ENCODE peak calls at places on chromosome 11, in six cellular contexts. One of them, this sample, is unnamed.

GRCh38 chr11:64659417-64660144 is 63.4 kb downstream of the NRXN2 start:
- DNase-seq in ovary: no peak
- DNase-seq in neural progenitor cell: no peak
- DNase-seq in retinal pigment epithelial cell: no peak
- DNase-seq in HFF-Myc: peak; percentile 72
- DNase-seq in GM23338: no peak
- DNase-seq in this sample: peak; percentile 96

GRCh38 chr11:114172055-114172861 is 112.7 kb downstream of the ZBTB16 start:
- DNase-seq in ovary: no peak
- DNase-seq in neural progenitor cell: no peak
- DNase-seq in retinal pigment epithelial cell: no peak
- DNase-seq in HFF-Myc: no peak
- DNase-seq in GM23338: no peak
- DNase-seq in this sample: no peak

GRCh38 chr11:12179521-12179920 is 69.1 kb downstream of the MICAL2 start:
- DNase-seq in ovary: no peak
- DNase-seq in neural progenitor cell: no peak
- DNase-seq in retinal pigment epithelial cell: no peak
- DNase-seq in HFF-Myc: no peak
- DNase-seq in GM23338: no peak
- DNase-seq in this sample: peak; percentile 37

GRCh38 chr11:134019500-134019899 is 49.4 kb upstream of the JAM3 start:
- DNase-seq in ovary: no peak
- DNase-seq in neural progenitor cell: no peak
- DNase-seq in retinal pigment epithelial cell: no peak
- DNase-seq in HFF-Myc: no peak
- DNase-seq in GM23338: no peak
- DNase-seq in this sample: no peak

GRCh38 chr11:57459112-57460016 is 964 bp upstream of the RTN4RL2 start:
- DNase-seq in ovary: no peak
- DNase-seq in neural progenitor cell: peak; percentile 45
- DNase-seq in retinal pigment epithelial cell: no peak
- DNase-seq in HFF-Myc: no peak
- DNase-seq in GM23338: peak; percentile 58
- DNase-seq in this sample: no peak

GRCh38 chr11:38553033-38553432 is 1955.0 kb upstream of the RAG2 start:
- DNase-seq in ovary: no peak
- DNase-seq in neural progenitor cell: no peak
- DNase-seq in retinal pigment epithelial cell: no peak
- DNase-seq in HFF-Myc: no peak
- DNase-seq in GM23338: no peak
- DNase-seq in this sample: no peak

GRCh38 chr11:131534611-131535010 is 164.2 kb downstream of the NTM start:
- DNase-seq in ovary: no peak
- DNase-seq in neural progenitor cell: peak; percentile 73
- DNase-seq in retinal pigment epithelial cell: no peak
- DNase-seq in HFF-Myc: no peak
- DNase-seq in GM23338: no peak
- DNase-seq in this sample: no peak

GRCh38 chr11:72598901-72599300 is 75.3 kb downstream of the PDE2A start:
- DNase-seq in ovary: peak; percentile 47
- DNase-seq in neural progenitor cell: peak; percentile 85
- DNase-seq in retinal pigment epithelial cell: no peak
- DNase-seq in HFF-Myc: no peak
- DNase-seq in GM23338: peak; percentile 79
- DNase-seq in this sample: peak; percentile 26

GRCh38 chr11:101096036-101096704 is 33.4 kb downstream of the PGR start:
- DNase-seq in ovary: peak; percentile 35
- DNase-seq in neural progenitor cell: no peak
- DNase-seq in retinal pigment epithelial cell: peak; percentile 76
- DNase-seq in HFF-Myc: no peak
- DNase-seq in GM23338: peak; percentile 22
- DNase-seq in this sample: no peak

GRCh38 chr11:122782222-122782621 is 56.1 kb upstream of the CRTAM start:
- DNase-seq in ovary: no peak
- DNase-seq in neural progenitor cell: no peak
- DNase-seq in retinal pigment epithelial cell: no peak
- DNase-seq in HFF-Myc: no peak
- DNase-seq in GM23338: no peak
- DNase-seq in this sample: no peak

GRCh38 chr11:29093416-29093815 is 923.4 kb downstream of the KCNA4 start:
- DNase-seq in ovary: no peak
- DNase-seq in neural progenitor cell: no peak
- DNase-seq in retinal pigment epithelial cell: no peak
- DNase-seq in HFF-Myc: peak; percentile 4
- DNase-seq in GM23338: no peak
- DNase-seq in this sample: peak; percentile 70

GRCh38 chr11:47879259-47880184 is 31.4 kb upstream of the NUP160 start:
- DNase-seq in ovary: no peak
- DNase-seq in neural progenitor cell: no peak
- DNase-seq in retinal pigment epithelial cell: no peak
- DNase-seq in HFF-Myc: no peak
- DNase-seq in GM23338: no peak
- DNase-seq in this sample: no peak

DNA sequence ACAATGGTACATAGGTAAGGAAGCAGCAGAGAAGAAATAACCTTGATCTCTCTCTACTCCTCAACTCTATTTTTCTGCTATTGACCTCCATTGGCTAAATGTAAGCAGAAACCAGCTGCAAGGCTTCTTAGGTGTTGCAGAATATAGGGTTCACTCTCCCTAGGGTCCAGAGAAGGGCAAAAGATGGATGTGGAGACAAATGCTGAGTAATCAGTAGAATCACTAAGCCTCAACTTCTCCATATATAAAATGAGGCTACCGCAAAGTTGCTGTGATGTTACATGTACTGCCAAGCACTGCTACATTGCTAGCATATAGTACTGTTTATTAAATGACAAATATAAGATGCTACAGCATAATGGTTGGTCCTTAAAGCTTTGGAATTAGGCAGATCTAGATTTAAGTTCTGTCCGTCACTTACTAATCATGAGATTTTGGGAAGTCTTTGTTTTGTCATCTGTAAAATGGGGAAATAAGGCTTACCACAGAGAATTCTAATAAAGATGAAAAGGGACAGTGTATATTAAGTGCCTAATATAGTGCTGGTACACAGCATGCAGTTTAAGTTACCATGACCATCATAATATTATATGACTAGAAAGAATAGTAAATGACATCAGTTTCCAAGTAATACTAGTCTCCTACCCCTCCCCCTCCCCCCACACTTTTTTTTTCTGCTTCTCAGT is 120.8 kb downstream of the PDE3B start:
- DNase-seq in ovary: no peak
- DNase-seq in neural progenitor cell: no peak
- DNase-seq in retinal pigment epithelial cell: no peak
- DNase-seq in HFF-Myc: no peak
- DNase-seq in GM23338: no peak
- DNase-seq in this sample: no peak
- H3K4me3 ChIP-seq in ovary: no peak overlapping the region
- H3K4me3 ChIP-seq in neural progenitor cell: no peak overlapping the region
- H3K4me3 ChIP-seq in retinal pigment epithelial cell: no peak overlapping the region
- H3K4me3 ChIP-seq in HFF-Myc: no peak overlapping the region
- H3K4me3 ChIP-seq in GM23338: no peak overlapping the region
- H3K4me3 ChIP-seq in this sample: no peak overlapping the region

GRCh38 chr11:75826463-75827220 is 11.6 kb downstream of the UVRAG start:
- DNase-seq in ovary: no peak
- DNase-seq in neural progenitor cell: peak; percentile 25
- DNase-seq in retinal pigment epithelial cell: no peak
- DNase-seq in HFF-Myc: no peak
- DNase-seq in GM23338: peak; percentile 47
- DNase-seq in this sample: peak; percentile 59
- H3K4me3 ChIP-seq in ovary: no peak overlapping the region
- H3K4me3 ChIP-seq in neural progenitor cell: no peak overlapping the region
- H3K4me3 ChIP-seq in retinal pigment epithelial cell: no peak overlapping the region
- H3K4me3 ChIP-seq in HFF-Myc: no peak overlapping the region
- H3K4me3 ChIP-seq in GM23338: no peak overlapping the region
- H3K4me3 ChIP-seq in this sample: no peak overlapping the region

DNA sequence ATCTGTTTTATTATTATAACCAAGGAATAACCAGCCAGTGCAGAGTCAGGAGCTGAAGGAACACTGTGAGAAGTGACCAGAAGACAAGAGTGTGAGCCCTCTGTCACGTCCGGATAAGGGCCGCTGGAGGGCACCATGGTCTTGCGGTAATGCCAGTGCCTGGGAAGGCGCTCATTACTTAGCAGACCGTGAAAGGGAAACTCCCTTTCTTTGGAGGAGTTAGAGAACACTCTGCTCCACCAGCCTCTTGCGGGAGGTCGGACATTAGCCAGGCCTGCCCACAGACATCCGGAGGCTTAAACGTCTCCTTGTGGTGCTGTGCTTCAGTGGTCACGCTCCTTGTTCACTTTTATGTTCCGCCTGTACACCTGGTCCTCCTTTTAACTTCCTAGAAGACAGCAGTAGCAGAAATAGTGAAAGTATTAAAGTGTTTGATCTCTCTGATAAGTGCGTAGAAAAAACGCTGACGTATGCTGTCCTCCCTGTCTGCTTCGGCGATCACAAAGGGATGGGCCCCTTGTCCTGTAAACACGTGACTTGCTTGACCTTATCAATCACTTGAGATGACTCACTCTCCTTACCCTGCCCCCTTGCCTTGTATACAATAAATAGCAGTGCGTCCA is 120.6 kb upstream of the LMO1 start:
- DNase-seq in ovary: no peak
- DNase-seq in neural progenitor cell: peak; percentile 64
- DNase-seq in retinal pigment epithelial cell: no peak
- DNase-seq in HFF-Myc: no peak
- DNase-seq in GM23338: peak; percentile 73
- DNase-seq in this sample: peak; percentile 15
- H3K4me3 ChIP-seq in ovary: no peak overlapping the region
- H3K4me3 ChIP-seq in neural progenitor cell: no peak overlapping the region
- H3K4me3 ChIP-seq in retinal pigment epithelial cell: no peak overlapping the region
- H3K4me3 ChIP-seq in HFF-Myc: no peak overlapping the region
- H3K4me3 ChIP-seq in GM23338: no peak overlapping the region
- H3K4me3 ChIP-seq in this sample: no peak overlapping the region

GRCh38 chr11:66728760-66729385 is at the start of gene SPTBN2:
- DNase-seq in ovary: no peak
- DNase-seq in neural progenitor cell: peak; percentile 75
- DNase-seq in retinal pigment epithelial cell: no peak
- DNase-seq in HFF-Myc: no peak
- DNase-seq in GM23338: peak; percentile 82
- DNase-seq in this sample: no peak
- H3K4me3 ChIP-seq in ovary: peak within 1 kb of the TSS; percentile 29
- H3K4me3 ChIP-seq in neural progenitor cell: peak within 1 kb of the TSS; percentile 67
- H3K4me3 ChIP-seq in retinal pigment epithelial cell: peak within 1 kb of the TSS; percentile 64
- H3K4me3 ChIP-seq in HFF-Myc: peak within 1 kb of the TSS; percentile 36
- H3K4me3 ChIP-seq in GM23338: peak within 1 kb of the TSS; percentile 78
- H3K4me3 ChIP-seq in this sample: peak within 1 kb of the TSS; percentile 26

GRCh38 chr11:77191823-77192495 is 63.9 kb downstream of the MYO7A start:
- DNase-seq in ovary: peak; percentile 61
- DNase-seq in neural progenitor cell: peak; percentile 89
- DNase-seq in retinal pigment epithelial cell: no peak
- DNase-seq in HFF-Myc: peak; percentile 5
- DNase-seq in GM23338: peak; percentile 98
- DNase-seq in this sample: peak; percentile 9
- H3K4me3 ChIP-seq in ovary: no peak overlapping the region
- H3K4me3 ChIP-seq in neural progenitor cell: peak overlapping the region; percentile 25
- H3K4me3 ChIP-seq in retinal pigment epithelial cell: no peak overlapping the region
- H3K4me3 ChIP-seq in HFF-Myc: no peak overlapping the region
- H3K4me3 ChIP-seq in GM23338: peak overlapping the region; percentile 38
- H3K4me3 ChIP-seq in this sample: no peak overlapping the region